ENCODE peak calls at places on chromosome 20, in seven cellular contexts. P, Y, R, Z, F, O and U are unnamed samples.
A peak's percentile ranks its signal among the peaks of the same experiment; 100 is the strongest.

GRCh38 chr20:36101201-36101600 is 53.3 kb upstream of the EPB41L1 start:
- DNase-seq in P (no peak), Y (no peak), R (no peak), Z (no peak), F (no peak), O (no peak), U (no peak)

GRCh38 chr20:50491168-50491567 is 19.0 kb upstream of the PTPN1 start:
- DNase-seq in P (no peak), Y (no peak), R (no peak), Z (no peak), F (no peak), O (no peak), U (no peak)

GRCh38 chr20:50546729-50547314 is 36.6 kb downstream of the PTPN1 start:
- DNase-seq in P (no peak), Y (no peak), R (no peak), Z (no peak), F (no peak), O (no peak), U (no peak)

GRCh38 chr20:22490287-22491187 is 93.8 kb downstream of the FOXA2 start:
- DNase-seq in P (no peak), Y (no peak), R (no peak), Z (peak; percentile 100), F (no peak), O (no peak), U (no peak)

GRCh38 chr20:3134151-3134550 is 25.5 kb downstream of the FASTKD5 start:
- DNase-seq in P (no peak), Y (no peak), R (no peak), Z (no peak), F (no peak), O (no peak), U (no peak)

GRCh38 chr20:34404803-34405202 is 41.7 kb downstream of the ITCH start:
- DNase-seq in P (no peak), Y (no peak), R (no peak), Z (no peak), F (no peak), O (no peak), U (no peak)

GRCh38 chr20:5118220-5119142 is 1.3 kb downstream of the PCNA start:
- DNase-seq in P (no peak), Y (no peak), R (no peak), Z (no peak), F (peak; percentile 9), O (no peak), U (no peak)

GRCh38 chr20:49288784-49289696 is 11.2 kb upstream of the ZNFX1 start:
- DNase-seq in P (no peak), Y (no peak), R (no peak), Z (no peak), F (peak; percentile 23), O (no peak), U (peak; percentile 93)

GRCh38 chr20:56429496-56429895 is 17.4 kb downstream of the CASS4 start:
- DNase-seq in P (no peak), Y (no peak), R (no peak), Z (no peak), F (peak; percentile 76), O (no peak), U (no peak)

GRCh38 chr20:64160536-64161495 is 3.4 kb upstream of the MYT1 start:
- DNase-seq in P (no peak), Y (no peak), R (no peak), Z (no peak), F (no peak), O (no peak), U (no peak)

GRCh38 chr20:61682998-61683681 is 382.5 kb downstream of the TAF4 start:
- DNase-seq in P (no peak), Y (no peak), R (no peak), Z (no peak), F (no peak), O (no peak), U (no peak)

GRCh38 chr20:2585811-2586210 is 49.4 kb downstream of the TMC2 start:
- DNase-seq in P (no peak), Y (no peak), R (no peak), Z (no peak), F (no peak), O (no peak), U (no peak)

GRCh38 chr20:52318601-52319000 is 127.0 kb upstream of the ZFP64 start:
- DNase-seq in P (no peak), Y (no peak), R (no peak), Z (no peak), F (no peak), O (no peak), U (no peak)

GRCh38 chr20:11901127-11901526 is 16.6 kb upstream of the BTBD3 start:
- DNase-seq in P (no peak), Y (no peak), R (no peak), Z (peak; percentile 56), F (no peak), O (no peak), U (no peak)

GRCh38 chr20:23296841-23297701 is 53.5 kb upstream of the NXT1 start:
- DNase-seq in P (no peak), Y (no peak), R (no peak), Z (no peak), F (no peak), O (no peak), U (no peak)

GRCh38 chr20:51554538-51555165 is 12.1 kb upstream of the NFATC2 start:
- DNase-seq in P (no peak), Y (no peak), R (no peak), Z (no peak), F (no peak), O (no peak), U (no peak)

GRCh38 chr20:5316188-5317158 is at the start of gene PROKR2:
- DNase-seq in P (no peak), Y (no peak), R (peak; percentile 88), Z (no peak), F (no peak), O (peak; percentile 17), U (no peak)

GRCh38 chr20:32017711-32018251 is 7.5 kb downstream of the CCM2L start:
- DNase-seq in P (peak; percentile 79), Y (no peak), R (peak; percentile 72), Z (peak; percentile 69), F (peak; percentile 62), O (peak; percentile 85), U (peak; percentile 95)

GRCh38 chr20:36493013-36493800 is 48.1 kb upstream of the MYL9 start:
- DNase-seq in P (no peak), Y (no peak), R (peak; percentile 54), Z (no peak), F (peak; percentile 52), O (no peak), U (no peak)

GRCh38 chr20:17571153-17571527 is 1.3 kb downstream of the DSTN start:
- DNase-seq in P (no peak), Y (no peak), R (no peak), Z (no peak), F (no peak), O (no peak), U (no peak)

GRCh38 chr20:61800359-61801064 is 265.2 kb downstream of the TAF4 start:
- DNase-seq in P (no peak), Y (no peak), R (no peak), Z (no peak), F (no peak), O (no peak), U (no peak)

GRCh38 chr20:32240220-32240619 is 32.5 kb downstream of the POFUT1 start:
- DNase-seq in P (no peak), Y (no peak), R (peak; percentile 43), Z (no peak), F (no peak), O (no peak), U (peak; percentile 25)

GRCh38 chr20:49713779-49714712 is at the start of gene B4GALT5:
- DNase-seq in P (peak; percentile 80), Y (no peak), R (peak; percentile 95), Z (peak; percentile 66), F (peak; percentile 87), O (peak; percentile 82), U (peak; percentile 63)

GRCh38 chr20:31860431-31861345 is 9.6 kb downstream of the DUSP15 start:
- DNase-seq in P (no peak), Y (no peak), R (no peak), Z (no peak), F (no peak), O (no peak), U (peak; percentile 87)

GRCh38 chr20:13101276-13101675 is 92.5 kb downstream of the SPTLC3 start:
- DNase-seq in P (no peak), Y (no peak), R (no peak), Z (no peak), F (no peak), O (no peak), U (no peak)
- TF ChIP-seq JUND in P (no peak), Y (no peak), R (no peak), Z (no peak), F (no peak), O (no peak), U (no peak)

DNA sequence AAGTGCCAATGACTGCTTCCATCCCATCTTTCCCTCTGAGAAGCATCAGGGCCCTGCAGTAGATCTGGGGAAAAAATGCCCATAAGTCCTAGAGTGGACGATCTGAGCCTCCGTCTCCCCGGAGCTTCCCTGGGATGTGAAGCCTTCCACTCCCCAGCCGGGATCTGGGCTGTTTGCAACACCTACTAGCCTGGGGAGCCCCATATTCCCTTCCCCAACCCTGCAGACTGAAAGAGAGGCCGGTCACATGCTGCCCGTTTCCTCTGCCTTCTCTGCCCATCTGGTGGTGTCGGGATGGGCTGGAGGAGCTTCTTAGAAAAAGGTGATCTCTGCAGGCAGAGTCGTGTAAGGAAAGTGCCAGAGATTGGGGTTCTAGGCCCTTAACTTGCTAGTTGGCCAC is 1.1 kb downstream of the SNPH start:
- DNase-seq in P (no peak), Y (no peak), R (no peak), Z (no peak), F (no peak), O (no peak), U (no peak)
- TF ChIP-seq JUND in P (no peak), Y (no peak), R (no peak), Z (no peak), F (no peak), O (no peak), U (no peak)

GRCh38 chr20:41141153-41141815 is 3.9 kb downstream of the PLCG1 start:
- DNase-seq in P (no peak), Y (no peak), R (peak; percentile 32), Z (peak; percentile 49), F (peak; percentile 57), O (no peak), U (no peak)
- TF ChIP-seq JUND in P (no peak), Y (no peak), R (no peak), Z (peak; percentile 13), F (no peak), O (no peak), U (no peak)

DNA sequence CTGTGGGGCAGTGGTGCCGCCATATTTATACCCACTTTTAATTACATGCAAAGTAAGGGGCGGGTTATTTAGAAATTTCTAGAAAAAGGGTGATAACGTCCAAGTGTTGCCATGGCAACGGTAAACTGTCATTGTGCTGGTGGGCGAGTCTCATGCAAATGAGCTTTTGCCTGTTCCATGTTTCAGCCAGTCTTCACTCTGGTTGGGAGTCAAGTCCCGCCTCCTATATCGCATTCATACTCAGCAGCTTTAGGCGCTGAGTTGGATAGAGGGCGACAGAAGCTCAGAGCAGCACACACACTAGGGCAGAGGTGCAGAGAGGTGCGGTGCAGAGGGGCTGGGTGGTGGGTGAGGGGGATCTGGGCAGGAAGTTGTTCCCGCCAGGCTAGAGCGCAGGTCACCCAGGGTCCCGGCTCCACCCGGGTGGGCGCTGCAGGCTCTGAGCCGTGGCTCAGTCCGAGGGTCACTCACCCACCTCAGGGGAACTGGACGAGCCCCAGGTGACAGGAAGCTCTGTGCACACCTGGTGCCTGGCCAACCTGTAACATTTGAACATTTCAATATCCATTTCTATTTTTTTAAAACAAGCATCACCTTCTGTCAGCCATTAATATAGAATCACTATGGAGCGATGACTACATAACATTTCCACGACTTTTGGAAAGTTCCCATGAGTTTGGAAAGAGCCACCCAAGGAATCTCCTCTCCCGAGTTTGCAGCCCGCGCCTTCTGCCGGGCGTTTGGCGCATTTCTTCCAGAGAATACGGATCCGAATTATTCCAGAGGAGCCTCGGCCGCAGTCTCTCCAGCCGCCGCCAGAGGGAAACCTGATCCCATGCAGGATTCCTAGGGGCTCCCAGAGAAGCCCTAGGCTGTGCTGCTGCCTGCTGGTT is 89.1 kb upstream of the PHACTR3 start:
- DNase-seq in P (peak; percentile 47), Y (no peak), R (peak; percentile 89), Z (peak; percentile 73), F (peak; percentile 62), O (no peak), U (peak; percentile 82)
- TF ChIP-seq JUND in P (no peak), Y (no peak), R (no peak), Z (no peak), F (no peak), O (no peak), U (no peak)